ENCODE peak calls at places on chromosomes 5 and 9, in four cellular contexts. D is HepG2, H is K562, G is GM12878. S is an unnamed sample.

GRCh38 chr5:124371121-124371706 is 375.2 kb downstream of the ZNF608 start:
- DNase-seq in G (no peak), D (no peak), H (no peak), S (no peak)

GRCh38 chr9:72816666-72817065 is 136.2 kb downstream of the ALDH1A1 start:
- DNase-seq in G (no peak), D (no peak), H (no peak), S (no peak)

GRCh38 chr9:80501635-80502034 is 929.9 kb downstream of the TLE4 start:
- DNase-seq in G (no peak), H (no peak), D (no peak), S (no peak)

GRCh38 chr5:138752341-138752950 is 779 bp upstream of the CTNNA1 start:
- DNase-seq in G (no peak), D (peak; percentile 39), H (peak; percentile 55), S (peak; percentile 39)

GRCh38 chr5:75632321-75632720 is 21.1 kb downstream of the ANKDD1B start:
- DNase-seq in H (no peak), D (no peak), G (no peak), S (no peak)

GRCh38 chr9:94663139-94663538 is 23.8 kb upstream of the FBP1 start:
- DNase-seq in D (no peak), G (no peak), H (no peak), S (no peak)

GRCh38 chr5:138274189-138274853 is at the start of gene GFRA3:
- DNase-seq in H (peak; percentile 37), D (no peak), G (no peak), S (no peak)

GRCh38 chr5:93791520-93791972 is 50.1 kb upstream of the POU5F2 start:
- DNase-seq in H (no peak), G (no peak), D (peak; percentile 14), S (no peak)

GRCh38 chr9:132163876-132164603 is 2.2 kb downstream of the NTNG2 start:
- DNase-seq in D (no peak), H (no peak), G (no peak), S (no peak)

GRCh38 chr9:127081250-127082185 is 40.9 kb downstream of the ANGPTL2 start:
- DNase-seq in H (no peak), D (no peak), G (no peak), S (no peak)

GRCh38 chr5:134100283-134101011 is 14.0 kb upstream of the TCF7 start:
- DNase-seq in H (no peak), G (peak; percentile 94), D (no peak), S (no peak)

GRCh38 chr5:58322453-58322852 is 137.4 kb downstream of the PLK2 start:
- DNase-seq in G (no peak), D (no peak), H (no peak), S (no peak)

GRCh38 chr5:41370482-41370881 is 139.9 kb downstream of the PLCXD3 start:
- DNase-seq in D (no peak), G (no peak), H (no peak), S (no peak)

GRCh38 chr5:41369799-41370198 is 140.6 kb downstream of the PLCXD3 start:
- DNase-seq in G (no peak), D (no peak), H (no peak), S (no peak)

GRCh38 chr5:41368158-41368557 is 142.2 kb downstream of the PLCXD3 start:
- DNase-seq in H (no peak), D (no peak), G (no peak), S (no peak)

DNA sequence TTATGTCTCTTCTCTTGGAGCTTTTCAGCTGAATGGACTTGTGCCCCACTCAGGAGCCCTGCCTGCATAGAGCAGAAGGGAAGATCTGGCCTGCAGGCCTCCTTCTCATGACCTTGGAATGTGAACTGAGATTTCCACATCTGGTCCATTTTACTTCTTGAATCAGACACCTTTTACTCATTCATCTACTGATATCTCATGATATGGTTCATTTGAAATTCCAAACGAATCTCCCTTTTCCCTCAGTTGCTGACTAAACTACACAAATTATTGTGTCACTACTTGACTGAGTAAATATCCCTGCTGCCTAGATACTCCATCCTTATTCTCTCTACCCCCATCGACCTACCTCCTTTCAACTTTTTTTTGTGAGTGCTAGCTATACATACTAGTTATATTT is 138.7 kb downstream of the PLCXD3 start:
- DNase-seq in G (no peak), D (no peak), H (no peak), S (no peak)
- TF ChIP-seq FOXK2 in G (no peak), D (no peak), H (no peak), S (no peak)

GRCh38 chr5:167381457-167381856 is 910.0 kb upstream of the WWC1 start:
- DNase-seq in G (no peak), D (no peak), H (no peak), S (no peak)

GRCh38 chr5:167375125-167375524 is 916.3 kb upstream of the WWC1 start:
- DNase-seq in H (no peak), D (no peak), G (no peak), S (no peak)

GRCh38 chr5:167378894-167379723 is 912.3 kb upstream of the WWC1 start:
- DNase-seq in G (no peak), H (no peak), D (no peak), S (no peak)
- TF ChIP-seq FOXK2 in G (no peak), H (no peak), D (no peak), S (no peak)

DNA sequence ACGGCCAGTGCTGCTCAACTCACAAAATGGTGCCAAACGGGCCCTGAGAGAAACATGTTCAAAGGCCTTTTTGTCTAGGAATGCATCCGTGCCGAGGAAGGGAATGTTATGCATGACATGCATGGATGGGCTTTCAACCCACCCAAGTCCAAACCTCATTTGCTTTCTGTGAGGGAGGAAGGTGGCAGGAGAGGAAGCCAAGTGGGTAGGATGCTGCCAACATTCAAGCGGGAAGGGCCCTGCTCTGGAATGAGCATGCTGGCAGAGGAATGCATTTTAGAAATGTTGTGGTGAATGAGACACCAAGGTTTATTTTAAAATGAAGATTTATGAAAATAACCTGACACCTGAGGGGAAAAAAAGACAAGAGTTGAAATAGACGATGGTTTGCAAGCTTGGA is 479.1 kb downstream of the CCDC171 start:
- DNase-seq in H (no peak), D (no peak), G (no peak), S (no peak)
- TF ChIP-seq FOXK2 in H (no peak), D (no peak), G (no peak), S (no peak)

GRCh38 chr5:40429258-40430111 is 250.2 kb upstream of the PTGER4 start:
- DNase-seq in D (no peak), H (no peak), G (no peak), S (no peak)
- TF ChIP-seq FOXK2 in D (no peak), H (no peak), G (no peak), S (no peak)

GRCh38 chr5:79436224-79436623 is 77.7 kb downstream of the HOMER1 start:
- DNase-seq in H (no peak), D (peak; percentile 84), G (no peak), S (no peak)

DNA sequence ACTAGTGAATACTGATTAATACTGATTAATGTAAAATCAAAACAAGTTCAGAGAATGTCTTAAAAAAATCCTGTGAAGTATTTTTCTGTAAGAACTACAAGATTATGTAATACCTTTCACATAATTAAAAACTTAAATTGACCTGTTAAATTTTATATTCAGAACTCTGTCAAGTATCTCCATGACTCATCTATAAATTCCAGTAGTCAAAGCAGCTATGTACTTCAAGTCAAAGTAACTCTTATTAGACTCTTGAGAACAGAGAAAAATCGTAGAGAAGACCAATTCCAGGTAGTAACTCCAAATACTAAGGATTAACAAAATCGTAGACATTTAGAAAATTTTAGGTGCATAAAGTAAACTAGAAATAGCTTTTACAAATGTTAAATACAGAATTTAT is 77.1 kb downstream of the HOMER1 start:
- DNase-seq in D (no peak), H (no peak), G (no peak), S (no peak)
- TF ChIP-seq FOXK2 in D (no peak), H (no peak), G (no peak), S (no peak)

GRCh38 chr9:89743216-89743575 is 138.4 kb downstream of the GADD45G start:
- DNase-seq in G (peak; percentile 36), D (no peak), H (no peak), S (no peak)

GRCh38 chr9:89742660-89743059 is 137.8 kb downstream of the GADD45G start:
- DNase-seq in D (no peak), H (no peak), G (no peak), S (no peak)

GRCh38 chr9:89744255-89744648 is 139.4 kb downstream of the GADD45G start:
- DNase-seq in H (no peak), G (no peak), D (no peak), S (no peak)

GRCh38 chr9:89744730-89745129 is 139.9 kb downstream of the GADD45G start:
- DNase-seq in H (no peak), D (no peak), G (no peak), S (no peak)

GRCh38 chr9:89743576-89744254 is 138.9 kb downstream of the GADD45G start:
- DNase-seq in D (no peak), G (peak; percentile 71), H (no peak), S (no peak)
- TF ChIP-seq FOXK2 in D (no peak), G (no peak), H (no peak), S (no peak)

DNA sequence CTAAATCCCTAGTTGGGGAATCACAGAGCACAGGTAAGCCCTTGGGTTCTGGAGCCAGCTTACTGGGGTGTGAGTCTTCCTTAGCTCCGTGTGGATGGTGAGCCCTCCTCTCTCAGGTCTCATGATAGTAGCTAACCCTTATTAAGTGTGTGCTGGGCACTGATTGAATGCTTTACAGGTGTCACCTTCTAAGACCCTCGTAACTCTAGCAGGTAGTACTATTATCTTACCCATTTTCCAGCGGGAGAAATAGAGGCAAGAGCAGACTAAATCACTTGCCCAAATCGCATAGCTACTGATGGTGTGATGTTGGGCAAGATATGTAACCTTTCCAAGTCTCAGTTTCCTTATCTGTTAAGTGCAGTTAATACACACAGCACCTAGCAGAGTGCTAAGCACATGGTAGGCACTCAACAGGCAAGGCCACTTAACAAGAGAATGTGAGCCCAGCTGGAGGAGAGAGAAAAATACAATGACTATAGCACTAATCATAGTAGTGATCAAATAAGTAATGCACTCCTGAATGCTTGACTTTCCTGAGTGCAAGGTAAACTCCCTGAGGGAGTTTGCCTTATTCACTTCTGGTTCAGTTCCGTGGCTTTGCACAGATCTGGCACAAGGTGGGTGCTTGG is at the start of gene DCANP1:
- DNase-seq in G (no peak), H (no peak), D (no peak), S (no peak)
- TF ChIP-seq FOXK2 in G (no peak), H (no peak), D (no peak), S (no peak)

GRCh38 chr5:97979740-97980139 is 793.7 kb upstream of the RGMB start:
- DNase-seq in D (no peak), G (no peak), H (no peak), S (no peak)
- TF ChIP-seq FOXK2 in D (no peak), G (no peak), H (no peak), S (no peak)

GRCh38 chr5:109936091-109936490 is 246.4 kb downstream of the MAN2A1 start:
- DNase-seq in D (no peak), H (no peak), G (no peak), S (no peak)
- TF ChIP-seq FOXK2 in D (no peak), H (no peak), G (no peak), S (no peak)